ENCODE peak calls at places on chromosome 7, in five cellular contexts. S is kidney, E is mesendoderm, J is BE2C, R is brain microvascular endothelial cell. V is an unnamed sample.

GRCh38 chr7:64314493-64315020 is 796 bp downstream of the ZNF736 start:
- DNase-seq in E (no peak), J (no peak), S (no peak), R (no peak), V (no peak)

GRCh38 chr7:74475243-74475986 is 21.7 kb downstream of the GTF2IRD1 start:
- DNase-seq in J (no peak), S (no peak), E (no peak), R (no peak), V (no peak)

GRCh38 chr7:45921699-45922519 is 837 bp upstream of the IGFBP3 start:
- DNase-seq in E (peak), S (peak), R (peak), J (peak), V (peak)

GRCh38 chr7:17340655-17341054 is 42.2 kb downstream of the AHR start:
- DNase-seq in E (no peak), J (no peak), S (no peak), R (no peak), V (no peak)

GRCh38 chr7:45647426-45647825 is 73.3 kb downstream of the ADCY1 start:
- DNase-seq in J (no peak), S (no peak), R (no peak), E (no peak), V (no peak)

GRCh38 chr7:53800746-53801145 is 741.4 kb upstream of the VSTM2A start:
- DNase-seq in E (peak), S (no peak), R (no peak), J (no peak), V (no peak)

GRCh38 chr7:106088014-106088413 is 24.1 kb downstream of the SYPL1 start:
- DNase-seq in J (no peak), R (no peak), S (no peak), E (no peak), V (no peak)

GRCh38 chr7:53119514-53119933 is 84.1 kb downstream of the POM121L12 start:
- DNase-seq in E (no peak), S (no peak), J (no peak), R (no peak), V (no peak)

GRCh38 chr7:94324380-94325120 is 70.1 kb upstream of the COL1A2 start:
- DNase-seq in S (no peak), E (no peak), J (no peak), R (no peak), V (no peak)

GRCh38 chr7:13421779-13422178 is 567.7 kb downstream of the ETV1 start:
- DNase-seq in R (no peak), J (no peak), E (peak), S (no peak), V (no peak)

GRCh38 chr7:48140001-48140681 is 31.1 kb upstream of the ABCA13 start:
- DNase-seq in R (no peak), S (no peak), J (no peak), E (no peak), V (no peak)

GRCh38 chr7:99822731-99823718 is 4.8 kb upstream of the CYP3A43 start:
- DNase-seq in S (no peak), R (no peak), E (no peak), J (no peak), V (no peak)

GRCh38 chr7:29413511-29414178 is 150.0 kb upstream of the PRR15 start:
- DNase-seq in R (no peak), E (no peak), S (no peak), J (no peak), V (no peak)

GRCh38 chr7:131689662-131690234 is 133.3 kb upstream of the PODXL start:
- DNase-seq in J (no peak), S (no peak), E (no peak), R (no peak), V (no peak)

GRCh38 chr7:146656988-146657387 is 540.4 kb downstream of the CNTNAP2 start:
- DNase-seq in J (no peak), E (peak), R (no peak), S (no peak), V (no peak)

GRCh38 chr7:92576296-92576695 is 13.9 kb downstream of the FAM133B start:
- DNase-seq in S (no peak), J (no peak), R (no peak), E (no peak), V (no peak)

GRCh38 chr7:36128448-36129047 is 24.5 kb upstream of the EEPD1 start:
- DNase-seq in E (peak), S (peak), R (peak), J (peak), V (peak)

GRCh38 chr7:36361227-36361626 is 28.4 kb upstream of the ANLN start:
- DNase-seq in R (no peak), J (no peak), S (no peak), E (no peak), V (no peak)

GRCh38 chr7:92071032-92071431 is 63.2 kb downstream of the CYP51A1 start:
- DNase-seq in S (no peak), J (no peak), E (no peak), R (no peak), V (no peak)

DNA sequence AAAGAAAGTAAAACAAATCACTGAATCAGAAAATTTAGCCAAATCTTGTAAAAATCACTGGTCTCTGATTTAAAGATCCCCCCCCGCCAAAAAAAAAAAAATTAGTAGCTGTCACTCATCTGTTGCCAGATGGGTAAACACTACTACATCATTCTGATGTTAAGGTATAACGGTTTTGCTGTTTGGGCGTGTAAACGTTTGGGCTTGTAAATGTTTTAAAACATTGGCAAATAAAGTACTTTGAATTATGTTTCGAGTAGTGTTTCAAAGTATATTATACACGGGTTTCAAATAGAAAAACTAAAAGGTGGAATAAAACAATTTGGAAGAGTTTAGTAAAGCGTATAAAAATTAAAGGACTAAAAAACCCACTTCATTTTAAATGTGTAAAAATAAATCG is 1.5 kb downstream of the TMEM229A start:
- DNase-seq in R (no peak), E (no peak), J (no peak), S (no peak), V (no peak)
- H3K4me3 ChIP-seq in R (no peak), E (no peak), J (peak), S (peak), V (no peak)

GRCh38 chr7:2475678-2476015 is 551 bp downstream of the GRIFIN start:
- DNase-seq in J (no peak), R (no peak), S (peak), E (no peak), V (no peak)

GRCh38 chr7:2477447-2478386 is 1.5 kb upstream of the GRIFIN start:
- DNase-seq in R (peak), E (peak), J (peak), S (peak), V (peak)

GRCh38 chr7:2474813-2475677 is 1.2 kb downstream of the GRIFIN start:
- DNase-seq in R (no peak), J (no peak), E (no peak), S (peak), V (no peak)

GRCh38 chr7:2476776-2477446 is 713 bp upstream of the GRIFIN start:
- DNase-seq in E (no peak), S (peak), R (no peak), J (no peak), V (no peak)

GRCh38 chr7:2476298-2476697 is at the start of gene GRIFIN:
- DNase-seq in S (no peak), R (no peak), J (no peak), E (no peak), V (no peak)
- H3K4me3 ChIP-seq in S (no peak), R (no peak), J (no peak), E (no peak), V (no peak)

DNA sequence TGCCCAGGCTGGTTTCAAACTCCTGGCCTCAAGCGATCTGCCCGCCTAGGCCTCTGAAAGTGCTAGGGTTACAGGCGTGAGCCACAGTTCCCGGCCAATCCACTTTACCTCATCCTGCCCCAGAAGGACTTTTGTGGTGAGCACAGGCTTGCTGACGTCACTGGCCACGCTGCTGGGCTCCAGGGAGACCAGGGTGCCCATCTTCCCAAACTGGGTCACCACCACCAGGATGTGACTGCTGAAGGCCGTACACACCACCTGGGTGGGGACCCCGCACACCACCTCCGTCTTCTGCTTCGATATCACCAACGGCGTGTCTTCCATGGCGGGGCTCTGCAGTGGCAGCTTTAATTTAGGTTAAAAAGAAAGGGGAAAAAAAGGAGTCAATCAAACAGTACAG is 816 bp downstream of the PSMG3 start:
- DNase-seq in J (no peak), S (peak), R (peak), E (no peak), V (no peak)
- H3K4me3 ChIP-seq in J (peak), S (peak), R (peak), E (no peak), V (no peak)

GRCh38 chr7:1058821-1059199 is 14.5 kb downstream of the GPR146 start:
- DNase-seq in R (no peak), E (no peak), J (no peak), S (peak), V (no peak)

GRCh38 chr7:1062296-1063294 is 18.2 kb downstream of the GPR146 start:
- DNase-seq in R (no peak), J (no peak), S (peak), E (no peak), V (no peak)

GRCh38 chr7:1059200-1060091 is 15.1 kb downstream of the GPR146 start:
- DNase-seq in E (peak), S (peak), R (no peak), J (no peak), V (no peak)

GRCh38 chr7:1061180-1061579 is 16.8 kb downstream of the GPR146 start:
- DNase-seq in R (no peak), S (peak), J (no peak), E (no peak), V (no peak)

DNA sequence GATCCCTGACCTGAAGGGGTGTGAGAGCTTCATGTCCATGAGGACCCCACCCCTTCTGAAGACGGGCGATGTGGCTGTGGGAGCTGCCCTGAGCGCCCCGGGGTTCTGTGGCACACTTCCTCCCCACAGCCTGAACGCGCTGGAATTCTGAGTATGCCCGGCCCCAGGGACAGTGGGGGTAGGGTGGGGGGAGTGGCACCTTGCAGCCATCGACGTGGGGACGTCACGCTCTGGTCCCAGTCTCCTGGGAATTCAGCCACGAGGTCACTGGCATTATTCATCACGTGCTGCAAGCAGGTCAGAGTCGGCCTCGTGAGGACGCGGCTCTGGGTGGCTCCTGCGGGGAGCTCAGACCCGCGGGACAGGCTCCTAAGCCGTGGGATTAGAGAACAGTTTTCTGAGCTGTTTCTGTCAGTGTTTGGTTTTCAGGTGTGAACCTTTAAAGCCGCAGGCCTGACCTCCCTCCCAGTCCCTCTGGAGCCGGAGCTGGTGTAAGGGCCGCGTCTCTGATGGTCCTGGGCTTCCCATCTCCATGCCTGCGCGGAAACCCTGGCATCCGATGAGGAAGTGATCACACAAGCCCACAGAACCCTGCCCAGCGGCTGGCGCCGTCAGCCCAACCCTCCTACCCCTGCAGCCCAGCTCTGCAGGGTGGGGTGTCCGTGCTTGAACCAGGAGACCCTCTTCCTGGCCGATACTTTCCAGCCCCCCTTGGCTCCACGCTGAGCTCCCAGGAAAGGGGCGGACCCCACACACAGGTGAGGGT is 16.2 kb downstream of the GPR146 start:
- DNase-seq in R (no peak), E (peak), J (no peak), S (peak), V (peak)
- H3K4me3 ChIP-seq in R (peak), E (no peak), J (no peak), S (peak), V (no peak)

DNA sequence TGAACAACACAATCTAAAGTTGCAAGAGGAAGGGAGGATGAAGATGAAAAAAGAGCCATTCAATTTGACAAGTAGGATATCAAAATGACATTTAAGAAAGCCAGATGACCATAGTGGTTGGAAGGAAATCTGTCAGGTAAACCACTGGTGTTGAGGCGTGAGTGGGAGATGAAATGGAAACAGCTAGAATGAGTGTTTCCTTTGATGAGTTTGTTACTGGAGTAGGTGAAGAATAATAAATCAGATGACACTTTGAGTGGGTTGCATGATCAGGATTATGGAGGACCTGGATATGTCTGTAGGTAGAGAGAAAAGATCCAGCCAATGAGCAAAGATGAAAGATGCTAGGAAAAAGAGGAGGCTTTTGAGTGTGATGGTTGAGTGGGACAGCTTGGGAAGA is 33.1 kb downstream of the AKR1B1 start:
- DNase-seq in E (no peak), R (no peak), J (no peak), S (no peak), V (no peak)
- H3K4me3 ChIP-seq in E (no peak), R (no peak), J (no peak), S (no peak), V (no peak)

DNA sequence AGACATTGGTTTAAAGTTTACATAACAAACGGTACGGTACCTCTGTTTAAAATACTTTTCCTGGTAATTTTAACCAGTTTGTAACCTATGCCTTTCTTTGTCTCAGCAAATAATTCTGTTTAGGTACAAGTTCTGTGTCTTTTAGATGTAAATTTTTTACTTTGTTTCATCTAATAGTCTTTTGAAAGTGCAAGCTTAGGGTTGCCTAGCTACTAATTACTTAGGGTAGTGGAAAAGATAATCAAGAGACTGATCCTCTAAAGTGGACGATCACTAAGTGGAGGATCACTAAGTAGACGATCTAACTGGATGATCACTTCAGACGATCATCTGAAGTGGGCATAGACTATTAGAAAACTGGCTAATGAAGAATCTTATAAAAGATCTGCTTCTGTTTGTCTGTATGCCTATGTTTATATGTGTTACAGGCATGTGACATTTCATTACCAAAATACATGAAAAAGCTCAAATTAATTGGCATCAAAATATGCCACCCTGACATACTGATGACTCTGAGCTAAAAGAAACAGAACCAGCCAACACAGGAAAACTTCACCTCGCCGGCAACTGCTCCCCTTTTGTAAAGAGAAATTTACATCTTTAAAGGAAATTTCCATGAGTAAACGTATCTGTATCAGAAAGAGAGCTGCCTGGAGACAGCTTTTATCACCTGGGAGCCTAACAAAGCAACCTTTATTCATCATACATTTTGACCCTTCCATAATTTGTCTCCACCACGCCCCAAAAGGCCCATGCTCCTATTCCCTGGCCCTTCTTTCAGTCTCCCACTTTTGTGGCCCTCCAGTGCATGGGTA is 15.9 kb upstream of the FKBP9 start:
- DNase-seq in J (no peak), E (no peak), R (no peak), S (no peak), V (no peak)
- H3K4me3 ChIP-seq in J (peak), E (peak), R (peak), S (peak), V (peak)

DNA sequence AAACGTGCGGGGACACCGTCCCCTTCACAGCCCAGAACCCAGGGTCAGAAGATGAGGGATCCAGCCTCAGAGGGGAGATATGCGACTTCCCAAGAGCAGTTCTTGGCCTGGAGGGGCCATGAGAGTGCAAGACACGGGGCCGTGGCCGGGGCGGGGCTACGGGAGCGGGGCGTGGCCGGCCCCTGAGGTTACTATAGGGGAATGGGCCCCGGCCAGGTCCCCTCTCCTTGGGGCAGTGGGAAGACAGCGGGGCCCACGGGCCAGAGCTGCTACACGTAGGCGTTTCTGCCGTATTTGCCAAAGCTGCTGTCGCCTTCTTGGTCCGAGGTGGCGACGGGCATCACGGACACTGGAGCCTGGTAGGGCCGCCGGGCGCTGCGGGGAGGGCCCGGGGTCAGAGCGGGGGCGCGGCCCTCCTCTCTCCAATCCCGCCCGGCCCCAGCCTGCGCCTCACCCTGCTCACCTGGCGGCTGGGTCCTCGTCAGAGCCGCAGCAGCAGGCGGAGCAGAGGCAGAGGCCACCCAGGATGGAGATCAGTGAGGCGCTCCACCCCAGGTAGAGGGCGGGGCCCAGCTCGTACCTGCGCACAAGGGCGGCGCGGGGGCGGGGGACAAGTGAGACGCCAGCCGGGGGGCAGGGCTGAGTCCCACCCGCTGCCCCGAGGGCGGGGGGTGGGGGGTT is 5.3 kb downstream of the CLDN15 start:
- DNase-seq in E (peak), S (peak), J (no peak), R (no peak), V (no peak)
- H3K4me3 ChIP-seq in E (peak), S (peak), J (peak), R (peak), V (peak)

GRCh38 chr7:116772926-116773749 is 89.2 kb upstream of the CAPZA2 start:
- DNase-seq in R (no peak), J (no peak), S (no peak), E (no peak), V (no peak)

GRCh38 chr7:116777613-116778380 is 84.6 kb upstream of the CAPZA2 start:
- DNase-seq in S (no peak), R (no peak), E (no peak), J (no peak), V (no peak)

GRCh38 chr7:116779222-116779621 is 83.2 kb upstream of the CAPZA2 start:
- DNase-seq in S (no peak), E (no peak), J (no peak), R (no peak), V (no peak)

GRCh38 chr7:116776610-116777289 is 85.6 kb upstream of the CAPZA2 start:
- DNase-seq in S (no peak), J (no peak), E (no peak), R (peak), V (no peak)

DNA sequence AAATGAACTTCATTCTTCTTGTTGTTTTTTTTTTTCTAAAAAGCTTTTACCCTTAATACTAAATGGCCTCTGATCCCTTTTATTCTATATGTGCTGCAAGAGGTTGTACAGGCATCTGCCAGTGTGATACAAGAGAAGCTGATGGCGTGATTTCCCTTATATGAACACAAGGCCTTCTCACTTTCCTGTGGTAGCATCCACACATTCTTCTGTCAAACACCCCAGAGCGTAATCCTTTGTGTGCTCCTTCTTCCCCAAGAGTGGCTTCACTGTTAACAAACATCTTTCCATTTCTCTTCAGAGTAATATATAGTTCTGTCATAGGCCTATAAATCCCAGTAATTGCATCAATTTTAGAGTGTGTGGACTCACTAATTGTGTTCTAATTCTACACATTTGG is 86.3 kb upstream of the CAPZA2 start:
- DNase-seq in R (no peak), S (no peak), E (no peak), J (no peak), V (no peak)
- H3K4me3 ChIP-seq in R (no peak), S (no peak), E (no peak), J (no peak), V (no peak)

GRCh38 chr7:26397326-26397725 is 105.7 kb downstream of the SNX10 start:
- DNase-seq in R (no peak), S (no peak), E (peak), J (no peak), V (no peak)
- H3K4me3 ChIP-seq in R (no peak), S (no peak), E (no peak), J (no peak), V (no peak)

V was measured in heart right ventricle.